ENCODE peak calls at places on chromosomes 13 and 19, in five cellular contexts. O is pancreas; C is activated CD4-positive, alpha-beta T cell treated with anti-CD3 and anti-CD28 coated beads for 36 hours; X is IMR-90; I is activated CD8-positive, alpha-beta T cell treated with anti-CD3 and anti-CD28 coated beads, Interleukin-2, amount 10 ng/mL, durations not matched to agents 7 days and 5 days. Y is an unnamed sample.
A peak's percentile ranks its signal among the peaks of the same experiment; 100 is the strongest.

GRCh38 chr19:13834308-13834790 is 39.1 kb downstream of the ZSWIM4 start:
- ATAC-seq in I (no peak), O (no peak), X (peak; percentile 2), C (no peak), Y (no peak)

GRCh38 chr19:35540356-35540927 is 5.0 kb upstream of the TMEM147 start:
- ATAC-seq in I (no peak), C (no peak), O (no peak), X (no peak), Y (no peak)

GRCh38 chr13:48068036-48068435 is 26.9 kb downstream of the MED4 start:
- ATAC-seq in X (no peak), I (no peak), O (no peak), C (no peak), Y (no peak)

GRCh38 chr13:79485451-79485850 is 4.5 kb downstream of the NDFIP2 start:
- ATAC-seq in I (no peak), C (no peak), O (no peak), X (no peak), Y (no peak)

GRCh38 chr13:20080377-20081164 is 80.3 kb downstream of the GJA3 start:
- ATAC-seq in X (no peak), O (no peak), I (no peak), C (no peak), Y (no peak)

GRCh38 chr19:18589380-18590272 is 1.0 kb downstream of the REX1BD start:
- ATAC-seq in C (peak; percentile 69), I (peak; percentile 72), O (peak; percentile 75), X (peak; percentile 51), Y (peak; percentile 59)

GRCh38 chr19:29285878-29286277 is 72.9 kb upstream of the UQCRFS1 start:
- ATAC-seq in X (no peak), O (no peak), I (no peak), C (no peak), Y (no peak)

GRCh38 chr13:48400090-48400694 is 12.7 kb downstream of the LPAR6 start:
- ATAC-seq in C (no peak), X (peak; percentile 18), I (no peak), O (no peak), Y (no peak)

GRCh38 chr13:52921194-52921593 is 72.8 kb upstream of the PCDH8 start:
- ATAC-seq in X (no peak), O (no peak), I (no peak), C (no peak), Y (peak; percentile 25)

GRCh38 chr13:114263590-114263989 is 17.8 kb upstream of the UPF3A start:
- ATAC-seq in X (no peak), I (peak; percentile 75), O (no peak), C (no peak), Y (no peak)

GRCh38 chr13:109348514-109349340 is 437.7 kb downstream of the IRS2 start:
- ATAC-seq in I (no peak), O (no peak), X (peak; percentile 55), C (no peak), Y (no peak)

GRCh38 chr19:43820098-43820860 is 6.8 kb upstream of the ZNF283 start:
- ATAC-seq in O (peak; percentile 57), I (no peak), C (peak; percentile 75), X (peak; percentile 90), Y (peak; percentile 64)

GRCh38 chr13:100128838-100129237 is 39.9 kb downstream of the PCCA start:
- ATAC-seq in O (peak; percentile 35), I (no peak), X (no peak), C (no peak), Y (no peak)

GRCh38 chr19:36773223-36773579 is 594 bp upstream of the ZNF850 start:
- ATAC-seq in C (peak; percentile 21), I (no peak), X (no peak), O (no peak), Y (peak; percentile 2)

GRCh38 chr13:94548382-94549240 is 47.3 kb downstream of the TGDS start:
- ATAC-seq in O (peak; percentile 69), I (peak; percentile 50), C (peak; percentile 34), X (peak; percentile 22), Y (peak; percentile 18)

GRCh38 chr13:75771818-75772217 is 135.7 kb downstream of the LMO7 start:
- ATAC-seq in O (peak; percentile 45), X (peak; percentile 76), C (peak; percentile 97), I (no peak), Y (peak; percentile 64)

GRCh38 chr19:49422407-49423277 is 599 bp downstream of the PTH2 start:
- ATAC-seq in X (peak; percentile 61), C (peak; percentile 77), O (peak; percentile 61), I (peak; percentile 65), Y (peak; percentile 49)

GRCh38 chr13:39787086-39787487 is 131.6 kb downstream of the COG6 start:
- ATAC-seq in I (no peak), X (no peak), O (no peak), C (peak; percentile 57), Y (no peak)

GRCh38 chr13:76754414-76754813 is 131.8 kb downstream of the KCTD12 start:
- ATAC-seq in C (no peak), X (no peak), I (no peak), O (no peak), Y (no peak)

GRCh38 chr19:57302020-57302465 is 18.2 kb upstream of the ZNF543 start:
- ATAC-seq in C (peak; percentile 16), I (no peak), O (peak; percentile 30), X (peak; percentile 97), Y (no peak)

GRCh38 chr19:41297628-41298326 is 12.2 kb upstream of the CCDC97 start:
- ATAC-seq in I (peak; percentile 43), O (peak; percentile 44), C (peak; percentile 37), X (no peak), Y (no peak)

GRCh38 chr19:1259873-1260748 is 9.0 kb upstream of the CIRBP start:
- ATAC-seq in X (peak; percentile 3), I (peak; percentile 13), C (peak; percentile 19), O (no peak), Y (peak; percentile 9)

GRCh38 chr19:49896863-49897621 is at the start of gene IL4I1:
- ATAC-seq in I (peak; percentile 73), X (peak; percentile 21), O (peak; percentile 19), C (peak; percentile 65), Y (peak; percentile 60)

GRCh38 chr19:4671182-4671851 is 1.2 kb upstream of the MYDGF start:
- ATAC-seq in C (no peak), I (no peak), O (no peak), X (no peak), Y (no peak)

GRCh38 chr13:102400619-102401125 is 1.2 kb downstream of the FGF14 start:
- ATAC-seq in C (no peak), O (peak; percentile 63), X (peak; percentile 45), I (no peak), Y (no peak)

GRCh38 chr19:4550018-4550417 is 9.5 kb downstream of the SEMA6B start:
- ATAC-seq in C (no peak), X (no peak), I (no peak), O (no peak), Y (no peak)

GRCh38 chr13:99582511-99582910 is 81.2 kb downstream of the TM9SF2 start:
- ATAC-seq in X (no peak), C (no peak), O (no peak), I (no peak), Y (no peak)

GRCh38 chr19:13094285-13094595 is 8.4 kb downstream of the LYL1 start:
- ATAC-seq in C (no peak), X (no peak), O (no peak), I (no peak), Y (no peak)

GRCh38 chr13:43316997-43317396 is 293.6 kb downstream of the DNAJC15 start:
- ATAC-seq in I (no peak), O (peak; percentile 26), C (no peak), X (peak; percentile 86), Y (no peak)

GRCh38 chr13:113204378-113204734 is 4.1 kb downstream of the PCID2 start:
- ATAC-seq in I (no peak), O (no peak), C (no peak), X (no peak), Y (no peak)

GRCh38 chr13:36124236-36124822 is 6.9 kb downstream of the DCLK1 start:
- ATAC-seq in X (peak; percentile 46), O (peak; percentile 53), C (no peak), I (no peak), Y (no peak)

GRCh38 chr13:104691765-104692164 is 1625.5 kb upstream of the SLC10A2 start:
- ATAC-seq in X (no peak), C (no peak), I (no peak), O (no peak), Y (no peak)

GRCh38 chr19:21383980-21384582 is 12.9 kb upstream of the ZNF493 start:
- ATAC-seq in I (no peak), C (no peak), O (no peak), X (no peak), Y (no peak)

GRCh38 chr19:17391371-17392151 is 2.4 kb downstream of the CCDC194 start:
- ATAC-seq in X (no peak), I (no peak), O (no peak), C (peak; percentile 6), Y (no peak)

GRCh38 chr13:47179321-47179720 is 282.5 kb upstream of the HTR2A start:
- ATAC-seq in C (no peak), X (no peak), I (no peak), O (no peak), Y (no peak)

GRCh38 chr13:33105387-33106005 is 89.3 kb downstream of the KL start:
- ATAC-seq in I (no peak), O (peak; percentile 19), C (no peak), X (no peak), Y (no peak)

GRCh38 chr19:55460670-55461258 is 678 bp downstream of the ISOC2 start:
- ATAC-seq in C (no peak), X (peak; percentile 53), O (peak; percentile 63), I (no peak), Y (no peak)

Y was measured in activated CD4-positive, CD25-positive, alpha-beta regulatory T cell treated with anti-CD3 and anti-CD28 coated beads, Interleukin-2, amount 50 U/mL, for 24 hours.